ENCODE peak calls at places on chromosomes 16 and 17, in nine cellular contexts. M is IMR-90, N is DND-41, Q is GM23248, A is PC-3, C is mesenchymal stem cell, X is trophoblast cell, T is H9, Z is SK-N-SH. B is an unnamed sample. For H3K4me1 and H3K9me3, the result is how much of the 10 kb centered on the place peaks cover.

GRCh38 chr16:715448-716249 is 731 bp downstream of the METRN start:
- DNase-seq in M (no peak), N (peak), Q (peak), A (no peak), C (peak), X (no peak), T (peak), Z (peak), B (no peak)

GRCh38 chr17:68170246-68170645 is 77.6 kb upstream of the AMZ2 start:
- DNase-seq in M (no peak), N (no peak), Q (no peak), A (no peak), C (no peak), X (no peak), T (no peak), Z (no peak), B (no peak)

GRCh38 chr17:9842057-9842758 is 16.5 kb downstream of the GLP2R start:
- DNase-seq in M (peak), N (no peak), Q (peak), A (peak), C (peak), X (no peak), T (peak), Z (no peak), B (no peak)

GRCh38 chr17:77842906-77843249 is 115.6 kb upstream of the TNRC6C start:
- DNase-seq in M (no peak), N (no peak), Q (no peak), A (no peak), C (no peak), X (no peak), T (no peak), Z (no peak), B (no peak)

GRCh38 chr17:77034677-77035424 is 105.9 kb upstream of the SEC14L1 start:
- DNase-seq in M (no peak), N (no peak), Q (no peak), A (no peak), C (no peak), X (no peak), T (no peak), Z (no peak), B (no peak)

GRCh38 chr16:29729116-29729521 is 16.7 kb downstream of the C16orf54 start:
- DNase-seq in M (peak), N (no peak), Q (peak), A (peak), C (peak), X (peak), T (no peak), Z (peak), B (peak)

GRCh38 chr16:51133691-51134090 is 17.4 kb downstream of the SALL1 start:
- DNase-seq in M (no peak), N (no peak), Q (no peak), A (no peak), C (no peak), X (no peak), T (no peak), Z (no peak), B (no peak)

GRCh38 chr16:89132194-89133005 is 38.7 kb downstream of the ACSF3 start:
- DNase-seq in M (no peak), N (no peak), Q (no peak), A (no peak), C (no peak), X (no peak), T (no peak), Z (no peak), B (no peak)

GRCh38 chr16:69482410-69482951 is 58.1 kb downstream of the CYB5B start:
- DNase-seq in M (peak), N (no peak), Q (peak), A (no peak), C (peak), X (no peak), T (no peak), Z (no peak), B (no peak)

GRCh38 chr16:6684076-6684673 is 648.5 kb upstream of the RBFOX1 start:
- DNase-seq in M (no peak), N (peak), Q (peak), A (peak), C (no peak), X (no peak), T (no peak), Z (peak), B (no peak)

GRCh38 chr16:89209522-89210044 is 7.9 kb upstream of the ZNF778 start:
- DNase-seq in M (no peak), N (no peak), Q (no peak), A (no peak), C (no peak), X (no peak), T (no peak), Z (no peak), B (no peak)

GRCh38 chr16:69706256-69706974 is 19.9 kb downstream of the NQO1 start:
- DNase-seq in M (no peak), N (no peak), Q (peak), A (peak), C (no peak), X (no peak), T (no peak), Z (no peak), B (no peak)

GRCh38 chr17:1090454-1091189 is 89.2 kb downstream of the ABR start:
- DNase-seq in M (no peak), N (no peak), Q (no peak), A (no peak), C (no peak), X (no peak), T (no peak), Z (no peak), B (no peak)

GRCh38 chr17:19295478-19296200 is 58.5 kb downstream of the EPN2 start:
- DNase-seq in M (no peak), N (no peak), Q (no peak), A (no peak), C (no peak), X (no peak), T (no peak), Z (no peak), B (no peak)

GRCh38 chr17:42131971-42132370 is 9.4 kb downstream of the HSPB9 start:
- DNase-seq in M (peak), N (no peak), Q (peak), A (no peak), C (peak), X (no peak), T (no peak), Z (no peak), B (no peak)

GRCh38 chr16:27843800-27844199 is 219.7 kb downstream of the GSG1L start:
- DNase-seq in M (no peak), N (no peak), Q (peak), A (peak), C (no peak), X (no peak), T (peak), Z (no peak), B (no peak)

GRCh38 chr17:78307887-78308633 is 51.8 kb downstream of the SOCS3 start:
- DNase-seq in M (no peak), N (no peak), Q (no peak), A (peak), C (no peak), X (peak), T (peak), Z (peak), B (peak)

GRCh38 chr16:55640714-55641327 is 15.0 kb upstream of the SLC6A2 start:
- DNase-seq in M (no peak), N (no peak), Q (no peak), A (no peak), C (no peak), X (no peak), T (peak), Z (peak), B (no peak)

GRCh38 chr17:48907713-48908046 is 527 bp upstream of the UBE2Z start:
- DNase-seq in M (peak), N (no peak), Q (peak), A (peak), C (peak), X (no peak), T (no peak), Z (no peak), B (peak)

GRCh38 chr16:78507576-78507975 is 408.1 kb downstream of the WWOX start:
- DNase-seq in M (no peak), N (no peak), Q (no peak), A (no peak), C (no peak), X (no peak), T (no peak), Z (no peak), B (no peak)

GRCh38 chr17:81720267-81721071 is 8.4 kb downstream of the SLC25A10 start:
- DNase-seq in M (no peak), N (no peak), Q (no peak), A (no peak), C (no peak), X (no peak), T (no peak), Z (no peak), B (no peak)

GRCh38 chr17:81722184-81723120 is 10.4 kb downstream of the SLC25A10 start:
- DNase-seq in M (no peak), N (no peak), Q (peak), A (peak), C (no peak), X (no peak), T (no peak), Z (peak), B (peak)

GRCh38 chr17:81717766-81718089 is 5.6 kb downstream of the SLC25A10 start:
- DNase-seq in M (no peak), N (no peak), Q (no peak), A (no peak), C (no peak), X (no peak), T (no peak), Z (no peak), B (no peak)

GRCh38 chr17:81717049-81717765 is 5.1 kb downstream of the SLC25A10 start:
- DNase-seq in M (no peak), N (no peak), Q (no peak), A (no peak), C (no peak), X (no peak), T (no peak), Z (no peak), B (no peak)

DNA sequence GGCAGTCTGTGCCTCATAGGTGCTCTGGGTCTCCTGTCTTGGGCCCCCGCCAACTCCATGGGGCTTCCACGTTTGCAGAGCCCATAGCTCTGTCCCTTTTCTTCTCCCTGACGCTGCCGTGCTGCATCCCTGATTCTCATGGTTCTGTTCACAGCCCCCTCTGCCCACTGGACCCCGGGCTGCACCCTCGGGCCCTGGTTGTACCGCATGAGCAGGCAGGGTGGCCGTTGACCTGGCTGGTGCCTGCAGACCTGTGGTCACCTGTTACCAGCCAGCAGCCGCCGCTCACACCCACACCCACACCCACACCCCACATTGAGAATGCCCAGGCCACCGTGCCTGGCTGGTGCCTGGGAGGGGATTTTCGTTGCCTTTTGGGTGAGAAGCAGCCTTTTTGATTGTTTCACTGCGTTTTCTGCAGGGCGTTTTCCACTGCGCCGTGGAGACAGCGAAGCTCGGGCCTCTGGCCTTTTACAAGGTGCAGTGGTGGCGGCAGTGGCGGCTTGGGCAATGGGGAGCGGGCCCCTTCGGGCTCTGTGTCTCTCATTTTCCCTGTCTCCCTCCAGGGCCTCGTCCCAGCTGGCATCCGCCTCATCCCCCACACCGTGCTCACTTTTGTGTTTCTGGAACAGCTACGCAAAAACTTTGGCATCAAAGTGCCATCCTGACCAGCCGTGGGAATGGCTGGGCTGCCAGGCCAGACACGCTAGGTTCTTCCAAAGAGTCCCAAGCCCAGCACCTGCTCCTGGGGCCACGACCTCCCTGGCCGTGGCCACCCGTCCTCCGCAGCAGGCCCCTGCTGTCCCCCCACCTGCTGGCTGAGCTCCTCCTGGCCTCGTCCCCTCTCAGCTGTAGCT is 7.6 kb downstream of the SLC25A10 start:
- DNase-seq in M (no peak), N (no peak), Q (no peak), A (no peak), C (no peak), X (no peak), T (no peak), Z (no peak), B (no peak)
- H3K4me1 ChIP-seq in M (under half), N (under half), Q (under half), A (under half), C (under half), X (under half), T (under half), Z (under half), B (under half)

GRCh38 chr17:74924250-74924948 is at the start of gene OTOP2:
- DNase-seq in M (no peak), N (no peak), Q (no peak), A (no peak), C (no peak), X (no peak), T (no peak), Z (peak), B (no peak)
- H2AFZ ChIP-seq in M (peak), N (no peak), Q (peak), A (peak), C (no peak), X (no peak), T (no peak), Z (peak), B (peak)

GRCh38 chr17:65833214-65833613 is 271.8 kb upstream of the AXIN2 start:
- DNase-seq in M (no peak), N (no peak), Q (no peak), A (no peak), C (no peak), X (no peak), T (no peak), Z (no peak), B (no peak)

GRCh38 chr17:65824901-65825300 is 263.5 kb upstream of the AXIN2 start:
- DNase-seq in M (no peak), N (no peak), Q (no peak), A (no peak), C (no peak), X (no peak), T (no peak), Z (no peak), B (no peak)

GRCh38 chr17:65830356-65830755 is 268.9 kb upstream of the AXIN2 start:
- DNase-seq in M (no peak), N (no peak), Q (no peak), A (no peak), C (no peak), X (no peak), T (no peak), Z (no peak), B (no peak)
- H3K9me3 ChIP-seq in M (under half), N (under half), Q (under half), A (under half), C (half or more), X (under half), T (under half), Z (under half), B (under half)

GRCh38 chr17:64006361-64007088 is 8.4 kb downstream of the PRR29 start:
- DNase-seq in M (no peak), N (no peak), Q (no peak), A (no peak), C (no peak), X (no peak), T (peak), Z (peak), B (no peak)
- H3K4me1 ChIP-seq in M (under half), N (under half), Q (under half), A (under half), C (under half), X (under half), T (under half), Z (under half), B (half or more)

DNA sequence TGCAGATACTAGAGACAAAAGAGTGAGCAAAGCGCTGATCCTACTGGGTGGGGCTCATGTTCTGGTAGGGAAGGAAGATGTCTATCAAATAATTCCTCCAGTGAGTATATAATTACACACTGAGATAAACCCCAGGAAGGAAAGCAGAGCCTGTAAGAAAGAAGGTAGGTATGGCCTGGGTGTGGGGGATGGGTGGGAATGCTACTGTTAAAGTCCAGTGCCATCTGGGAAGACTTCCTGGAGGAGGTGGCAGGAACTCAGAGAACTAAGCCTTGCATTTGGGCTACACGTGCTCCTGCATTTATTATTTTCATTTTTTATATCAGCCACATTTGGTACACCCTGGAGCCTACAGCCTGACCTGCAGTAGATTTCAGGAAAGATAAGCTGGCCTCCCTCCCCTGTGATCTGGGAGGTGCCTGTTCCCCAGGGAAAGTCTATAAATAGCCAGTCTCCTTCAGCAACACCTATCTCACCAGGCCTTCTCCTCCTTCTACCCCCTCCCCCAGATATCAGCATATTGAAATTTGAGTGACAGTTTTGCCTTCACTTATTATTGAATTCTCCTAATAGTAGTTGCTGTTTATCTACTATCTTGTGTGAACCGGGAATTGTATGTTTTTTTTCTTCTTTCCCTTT is 11.5 kb downstream of the ATP2C2 start:
- DNase-seq in M (no peak), N (no peak), Q (no peak), A (peak), C (no peak), X (no peak), T (no peak), Z (no peak), B (no peak)
- H2AFZ ChIP-seq in M (no peak), N (no peak), Q (no peak), A (no peak), C (no peak), X (no peak), T (no peak), Z (no peak), B (no peak)

DNA sequence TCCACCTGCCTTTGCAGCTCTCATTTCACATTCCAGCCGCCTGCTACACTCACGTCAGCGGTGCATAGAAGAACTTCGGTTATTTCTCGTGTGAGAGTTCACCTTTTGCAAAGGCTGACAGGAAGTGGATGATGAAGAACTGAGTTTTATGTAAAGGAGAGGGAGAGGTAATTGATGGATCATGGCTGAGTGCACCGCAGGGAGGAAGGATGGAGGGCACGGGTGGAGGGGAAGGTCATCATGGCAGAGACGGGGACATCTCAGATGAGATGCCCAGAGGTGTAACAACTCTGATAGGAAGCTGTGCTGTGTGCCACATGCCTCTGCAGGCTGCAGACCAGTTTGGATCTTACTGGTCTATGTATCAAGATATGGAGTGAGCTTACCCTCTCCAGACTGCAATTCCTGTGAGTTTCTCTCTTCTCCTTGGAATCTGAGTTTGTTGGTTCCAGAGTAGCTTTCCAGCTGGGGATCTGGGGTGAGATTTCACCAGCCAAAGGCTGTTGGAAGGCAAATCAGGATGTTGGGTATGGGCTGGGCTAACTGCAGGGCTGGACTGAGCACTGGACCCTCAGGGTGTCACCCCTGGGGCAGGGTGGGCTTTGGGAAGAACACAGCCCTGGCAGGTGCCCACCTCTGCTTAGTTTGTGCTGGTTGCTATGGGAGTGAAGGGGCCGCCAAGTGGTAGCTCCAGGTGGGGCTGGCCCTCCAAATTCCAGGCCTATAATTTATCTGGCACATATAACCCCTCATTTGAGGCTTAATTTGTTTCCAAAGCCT is 777.0 kb downstream of the KCNJ18 start:
- DNase-seq in M (no peak), N (no peak), Q (no peak), A (no peak), C (no peak), X (no peak), T (no peak), Z (no peak), B (no peak)
- H3K9me3 ChIP-seq in M (under half), N (under half), Q (under half), A (under half), C (under half), X (under half), T (half or more), Z (under half), B (under half)

GRCh38 chr16:67461600-67462278 is 19.2 kb downstream of the ATP6V0D1 start:
- DNase-seq in M (no peak), N (no peak), Q (no peak), A (no peak), C (no peak), X (no peak), T (no peak), Z (no peak), B (no peak)
- H3K4me1 ChIP-seq in M (under half), N (under half), Q (under half), A (under half), C (half or more), X (under half), T (under half), Z (half or more), B (under half)

GRCh38 chr16:30953111-30953510 is 4.2 kb downstream of the ORAI3 start:
- DNase-seq in M (no peak), N (no peak), Q (no peak), A (no peak), C (no peak), X (no peak), T (no peak), Z (no peak), B (no peak)

GRCh38 chr16:30951785-30952184 is 2.9 kb downstream of the ORAI3 start:
- DNase-seq in M (peak), N (no peak), Q (peak), A (no peak), C (no peak), X (no peak), T (no peak), Z (no peak), B (no peak)

GRCh38 chr16:30954993-30955392 is 2.6 kb upstream of the SETD1A start:
- DNase-seq in M (no peak), N (no peak), Q (no peak), A (no peak), C (no peak), X (no peak), T (no peak), Z (no peak), B (peak)

GRCh38 chr16:30951193-30951592 is 2.3 kb downstream of the ORAI3 start:
- DNase-seq in M (no peak), N (no peak), Q (no peak), A (no peak), C (no peak), X (no peak), T (no peak), Z (no peak), B (no peak)

GRCh38 chr16:30953511-30954124 is 3.9 kb upstream of the SETD1A start:
- DNase-seq in M (peak), N (peak), Q (peak), A (peak), C (peak), X (peak), T (peak), Z (peak), B (peak)
- H2AFZ ChIP-seq in M (peak), N (peak), Q (no peak), A (no peak), C (no peak), X (no peak), T (no peak), Z (no peak), B (no peak)